ENCODE peak calls at places on chromosomes 3 and 15, in ten cellular contexts. One of them, this sample, is unnamed.

GRCh38 chr3:143737065-143737464 is 111.2 kb downstream of the SLC9A9 start:
- DNase-seq in cardiac fibroblast: no peak
- DNase-seq in hepatocyte: no peak
- DNase-seq in CD8-positive, alpha-beta T cell: no peak
- DNase-seq in GM13977: no peak
- DNase-seq in epithelial cell of proximal tubule: peak
- DNase-seq in neural crest cell: no peak
- DNase-seq in mesothelial cell of epicardium: no peak
- DNase-seq in A549: no peak
- DNase-seq in omental fat pad: no peak
- DNase-seq in this sample: no peak

GRCh38 chr15:91214675-91215590 is 114.9 kb downstream of the SV2B start:
- DNase-seq in cardiac fibroblast: no peak
- DNase-seq in hepatocyte: no peak
- DNase-seq in CD8-positive, alpha-beta T cell: no peak
- DNase-seq in GM13977: no peak
- DNase-seq in epithelial cell of proximal tubule: no peak
- DNase-seq in neural crest cell: no peak
- DNase-seq in mesothelial cell of epicardium: no peak
- DNase-seq in A549: no peak
- DNase-seq in omental fat pad: no peak
- DNase-seq in this sample: no peak

GRCh38 chr3:159884661-159885402 is 103.8 kb upstream of the IL12A start:
- DNase-seq in cardiac fibroblast: peak
- DNase-seq in hepatocyte: peak
- DNase-seq in CD8-positive, alpha-beta T cell: no peak
- DNase-seq in GM13977: peak
- DNase-seq in epithelial cell of proximal tubule: no peak
- DNase-seq in neural crest cell: no peak
- DNase-seq in mesothelial cell of epicardium: no peak
- DNase-seq in A549: peak
- DNase-seq in omental fat pad: no peak
- DNase-seq in this sample: no peak

GRCh38 chr3:142973217-142974009 is 9.9 kb upstream of the PAQR9 start:
- DNase-seq in cardiac fibroblast: no peak
- DNase-seq in hepatocyte: no peak
- DNase-seq in CD8-positive, alpha-beta T cell: no peak
- DNase-seq in GM13977: no peak
- DNase-seq in epithelial cell of proximal tubule: no peak
- DNase-seq in neural crest cell: no peak
- DNase-seq in mesothelial cell of epicardium: no peak
- DNase-seq in A549: no peak
- DNase-seq in omental fat pad: no peak
- DNase-seq in this sample: no peak

GRCh38 chr15:79863886-79864285 is 32.9 kb downstream of the MTHFS start:
- DNase-seq in cardiac fibroblast: no peak
- DNase-seq in hepatocyte: no peak
- DNase-seq in CD8-positive, alpha-beta T cell: no peak
- DNase-seq in GM13977: no peak
- DNase-seq in epithelial cell of proximal tubule: no peak
- DNase-seq in neural crest cell: no peak
- DNase-seq in mesothelial cell of epicardium: no peak
- DNase-seq in A549: no peak
- DNase-seq in omental fat pad: no peak
- DNase-seq in this sample: no peak

GRCh38 chr3:110814170-110815007 is 257.2 kb upstream of the NECTIN3 start:
- DNase-seq in cardiac fibroblast: peak
- DNase-seq in hepatocyte: peak
- DNase-seq in CD8-positive, alpha-beta T cell: no peak
- DNase-seq in GM13977: peak
- DNase-seq in epithelial cell of proximal tubule: peak
- DNase-seq in neural crest cell: peak
- DNase-seq in mesothelial cell of epicardium: no peak
- DNase-seq in A549: peak
- DNase-seq in omental fat pad: no peak
- DNase-seq in this sample: no peak

GRCh38 chr15:65598468-65598867 is 12.5 kb downstream of the INTS14 start:
- DNase-seq in cardiac fibroblast: no peak
- DNase-seq in hepatocyte: no peak
- DNase-seq in CD8-positive, alpha-beta T cell: no peak
- DNase-seq in GM13977: no peak
- DNase-seq in epithelial cell of proximal tubule: no peak
- DNase-seq in neural crest cell: no peak
- DNase-seq in mesothelial cell of epicardium: no peak
- DNase-seq in A549: no peak
- DNase-seq in omental fat pad: no peak
- DNase-seq in this sample: no peak

GRCh38 chr3:45306406-45307008 is 80.4 kb upstream of the TMEM158 start:
- DNase-seq in cardiac fibroblast: no peak
- DNase-seq in hepatocyte: no peak
- DNase-seq in CD8-positive, alpha-beta T cell: no peak
- DNase-seq in GM13977: no peak
- DNase-seq in epithelial cell of proximal tubule: no peak
- DNase-seq in neural crest cell: no peak
- DNase-seq in mesothelial cell of epicardium: no peak
- DNase-seq in A549: no peak
- DNase-seq in omental fat pad: no peak
- DNase-seq in this sample: no peak

GRCh38 chr15:51132384-51133139 is 37.9 kb upstream of the TNFAIP8L3 start:
- DNase-seq in cardiac fibroblast: peak
- DNase-seq in hepatocyte: peak
- DNase-seq in CD8-positive, alpha-beta T cell: no peak
- DNase-seq in GM13977: peak
- DNase-seq in epithelial cell of proximal tubule: peak
- DNase-seq in neural crest cell: peak
- DNase-seq in mesothelial cell of epicardium: no peak
- DNase-seq in A549: peak
- DNase-seq in omental fat pad: no peak
- DNase-seq in this sample: no peak

GRCh38 chr15:90681480-90681879 is 35.7 kb upstream of the BLM start:
- DNase-seq in cardiac fibroblast: peak
- DNase-seq in hepatocyte: no peak
- DNase-seq in CD8-positive, alpha-beta T cell: no peak
- DNase-seq in GM13977: no peak
- DNase-seq in epithelial cell of proximal tubule: no peak
- DNase-seq in neural crest cell: no peak
- DNase-seq in mesothelial cell of epicardium: no peak
- DNase-seq in A549: no peak
- DNase-seq in omental fat pad: no peak
- DNase-seq in this sample: no peak

GRCh38 chr15:88635343-88635742 is 3.5 kb upstream of the ISG20 start:
- DNase-seq in cardiac fibroblast: no peak
- DNase-seq in hepatocyte: no peak
- DNase-seq in CD8-positive, alpha-beta T cell: peak
- DNase-seq in GM13977: peak
- DNase-seq in epithelial cell of proximal tubule: no peak
- DNase-seq in neural crest cell: no peak
- DNase-seq in mesothelial cell of epicardium: no peak
- DNase-seq in A549: no peak
- DNase-seq in omental fat pad: no peak
- DNase-seq in this sample: no peak

GRCh38 chr3:42746455-42747450 is 26.3 kb downstream of the CCDC13 start:
- DNase-seq in cardiac fibroblast: peak
- DNase-seq in hepatocyte: peak
- DNase-seq in CD8-positive, alpha-beta T cell: no peak
- DNase-seq in GM13977: no peak
- DNase-seq in epithelial cell of proximal tubule: no peak
- DNase-seq in neural crest cell: no peak
- DNase-seq in mesothelial cell of epicardium: peak
- DNase-seq in A549: no peak
- DNase-seq in omental fat pad: no peak
- DNase-seq in this sample: no peak

GRCh38 chr3:108669211-108669610 is 79.7 kb downstream of the DZIP3 start:
- DNase-seq in cardiac fibroblast: no peak
- DNase-seq in hepatocyte: no peak
- DNase-seq in CD8-positive, alpha-beta T cell: no peak
- DNase-seq in GM13977: no peak
- DNase-seq in epithelial cell of proximal tubule: no peak
- DNase-seq in neural crest cell: no peak
- DNase-seq in mesothelial cell of epicardium: no peak
- DNase-seq in A549: no peak
- DNase-seq in omental fat pad: no peak
- DNase-seq in this sample: no peak

GRCh38 chr3:10933021-10933420 is 59.5 kb upstream of the SLC6A1 start:
- DNase-seq in cardiac fibroblast: no peak
- DNase-seq in hepatocyte: no peak
- DNase-seq in CD8-positive, alpha-beta T cell: no peak
- DNase-seq in GM13977: no peak
- DNase-seq in epithelial cell of proximal tubule: no peak
- DNase-seq in neural crest cell: no peak
- DNase-seq in mesothelial cell of epicardium: no peak
- DNase-seq in A549: no peak
- DNase-seq in omental fat pad: no peak
- DNase-seq in this sample: no peak

GRCh38 chr15:100265641-100266035 is 76.1 kb downstream of the ADAMTS17 start:
- DNase-seq in cardiac fibroblast: no peak
- DNase-seq in hepatocyte: no peak
- DNase-seq in CD8-positive, alpha-beta T cell: no peak
- DNase-seq in GM13977: no peak
- DNase-seq in epithelial cell of proximal tubule: no peak
- DNase-seq in neural crest cell: no peak
- DNase-seq in mesothelial cell of epicardium: no peak
- DNase-seq in A549: no peak
- DNase-seq in omental fat pad: no peak
- DNase-seq in this sample: no peak

GRCh38 chr3:185693985-185694675 is 108.0 kb downstream of the SENP2 start:
- DNase-seq in cardiac fibroblast: peak
- DNase-seq in hepatocyte: no peak
- DNase-seq in CD8-positive, alpha-beta T cell: no peak
- DNase-seq in GM13977: no peak
- DNase-seq in epithelial cell of proximal tubule: no peak
- DNase-seq in neural crest cell: no peak
- DNase-seq in mesothelial cell of epicardium: no peak
- DNase-seq in A549: no peak
- DNase-seq in omental fat pad: no peak
- DNase-seq in this sample: no peak

GRCh38 chr3:187978433-187979011 is 175.4 kb upstream of the LPP start:
- DNase-seq in cardiac fibroblast: no peak
- DNase-seq in hepatocyte: no peak
- DNase-seq in CD8-positive, alpha-beta T cell: no peak
- DNase-seq in GM13977: no peak
- DNase-seq in epithelial cell of proximal tubule: no peak
- DNase-seq in neural crest cell: no peak
- DNase-seq in mesothelial cell of epicardium: no peak
- DNase-seq in A549: no peak
- DNase-seq in omental fat pad: no peak
- DNase-seq in this sample: no peak

GRCh38 chr3:62718515-62719320 is 156.5 kb downstream of the CADPS start:
- DNase-seq in cardiac fibroblast: no peak
- DNase-seq in hepatocyte: no peak
- DNase-seq in CD8-positive, alpha-beta T cell: no peak
- DNase-seq in GM13977: no peak
- DNase-seq in epithelial cell of proximal tubule: no peak
- DNase-seq in neural crest cell: no peak
- DNase-seq in mesothelial cell of epicardium: no peak
- DNase-seq in A549: no peak
- DNase-seq in omental fat pad: no peak
- DNase-seq in this sample: no peak

DNA sequence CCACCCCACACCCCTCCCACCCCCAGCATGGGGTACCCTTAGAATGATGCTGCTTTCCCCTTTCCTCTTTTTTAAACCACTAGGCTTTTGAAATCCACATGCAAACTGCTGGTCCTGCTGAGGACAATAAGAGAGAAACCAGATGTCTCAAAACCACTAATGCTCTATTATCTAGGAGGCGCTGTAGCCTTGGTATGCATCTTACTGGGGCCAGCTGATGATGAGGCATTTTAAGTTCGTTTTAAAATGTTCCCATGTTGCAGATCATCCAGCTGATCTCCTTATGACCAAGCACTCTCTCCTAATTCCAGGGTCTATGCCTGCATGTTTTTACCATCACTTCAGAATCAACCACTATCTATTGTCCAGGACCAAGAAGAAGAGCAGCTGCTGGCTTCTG is 1.3 kb downstream of the NME9 start:
- DNase-seq in cardiac fibroblast: peak
- DNase-seq in hepatocyte: peak
- DNase-seq in CD8-positive, alpha-beta T cell: no peak
- DNase-seq in GM13977: no peak
- DNase-seq in epithelial cell of proximal tubule: no peak
- DNase-seq in neural crest cell: no peak
- DNase-seq in mesothelial cell of epicardium: no peak
- DNase-seq in A549: peak
- DNase-seq in omental fat pad: no peak
- DNase-seq in this sample: no peak
- TF ChIP-seq CTCF in cardiac fibroblast: peak
- TF ChIP-seq CTCF in hepatocyte: peak
- TF ChIP-seq CTCF in CD8-positive, alpha-beta T cell: no peak
- TF ChIP-seq CTCF in GM13977: no peak
- TF ChIP-seq CTCF in epithelial cell of proximal tubule: peak
- TF ChIP-seq CTCF in neural crest cell: no peak
- TF ChIP-seq CTCF in mesothelial cell of epicardium: no peak
- TF ChIP-seq CTCF in A549: peak
- TF ChIP-seq CTCF in omental fat pad: no peak
- TF ChIP-seq CTCF in this sample: peak

DNA sequence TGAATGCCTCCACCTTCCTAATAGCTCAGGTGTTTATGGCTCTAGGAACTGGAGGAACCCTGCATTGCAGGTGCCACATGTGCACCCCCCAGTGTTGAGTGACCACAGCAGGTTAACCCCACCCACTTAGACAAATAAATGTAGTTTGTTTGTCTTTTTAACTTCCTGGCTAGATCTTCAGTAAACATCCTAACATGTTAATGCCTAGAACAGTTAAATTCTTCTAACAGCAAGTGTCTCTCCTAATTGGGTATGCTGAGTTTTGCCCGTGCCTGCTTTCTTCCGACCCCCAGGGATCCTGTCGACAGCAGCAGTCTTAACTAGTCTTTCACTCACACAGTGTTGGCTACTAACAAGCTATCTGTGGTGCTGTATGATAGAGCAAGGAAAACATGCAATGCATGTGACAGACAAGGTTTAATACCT is 35.5 kb downstream of the SRP14 start:
- DNase-seq in cardiac fibroblast: no peak
- DNase-seq in hepatocyte: no peak
- DNase-seq in CD8-positive, alpha-beta T cell: no peak
- DNase-seq in GM13977: no peak
- DNase-seq in epithelial cell of proximal tubule: no peak
- DNase-seq in neural crest cell: no peak
- DNase-seq in mesothelial cell of epicardium: no peak
- DNase-seq in A549: no peak
- DNase-seq in omental fat pad: no peak
- DNase-seq in this sample: no peak
- TF ChIP-seq CTCF in cardiac fibroblast: no peak
- TF ChIP-seq CTCF in hepatocyte: no peak
- TF ChIP-seq CTCF in CD8-positive, alpha-beta T cell: no peak
- TF ChIP-seq CTCF in GM13977: no peak
- TF ChIP-seq CTCF in epithelial cell of proximal tubule: no peak
- TF ChIP-seq CTCF in neural crest cell: no peak
- TF ChIP-seq CTCF in mesothelial cell of epicardium: no peak
- TF ChIP-seq CTCF in A549: no peak
- TF ChIP-seq CTCF in omental fat pad: no peak
- TF ChIP-seq CTCF in this sample: no peak

GRCh38 chr3:50551293-50552057 is 16.1 kb downstream of the C3orf18 start:
- DNase-seq in cardiac fibroblast: peak
- DNase-seq in hepatocyte: peak
- DNase-seq in CD8-positive, alpha-beta T cell: no peak
- DNase-seq in GM13977: no peak
- DNase-seq in epithelial cell of proximal tubule: no peak
- DNase-seq in neural crest cell: no peak
- DNase-seq in mesothelial cell of epicardium: no peak
- DNase-seq in A549: no peak
- DNase-seq in omental fat pad: no peak
- DNase-seq in this sample: no peak
- TF ChIP-seq CTCF in cardiac fibroblast: no peak
- TF ChIP-seq CTCF in hepatocyte: no peak
- TF ChIP-seq CTCF in CD8-positive, alpha-beta T cell: no peak
- TF ChIP-seq CTCF in GM13977: no peak
- TF ChIP-seq CTCF in epithelial cell of proximal tubule: peak
- TF ChIP-seq CTCF in neural crest cell: no peak
- TF ChIP-seq CTCF in mesothelial cell of epicardium: no peak
- TF ChIP-seq CTCF in A549: no peak
- TF ChIP-seq CTCF in omental fat pad: no peak
- TF ChIP-seq CTCF in this sample: peak

GRCh38 chr15:29623240-29623639 is 199.0 kb downstream of the TJP1 start:
- DNase-seq in cardiac fibroblast: no peak
- DNase-seq in hepatocyte: no peak
- DNase-seq in CD8-positive, alpha-beta T cell: no peak
- DNase-seq in GM13977: no peak
- DNase-seq in epithelial cell of proximal tubule: no peak
- DNase-seq in neural crest cell: no peak
- DNase-seq in mesothelial cell of epicardium: no peak
- DNase-seq in A549: no peak
- DNase-seq in omental fat pad: no peak
- DNase-seq in this sample: no peak
- TF ChIP-seq CTCF in cardiac fibroblast: no peak
- TF ChIP-seq CTCF in hepatocyte: no peak
- TF ChIP-seq CTCF in CD8-positive, alpha-beta T cell: no peak
- TF ChIP-seq CTCF in GM13977: no peak
- TF ChIP-seq CTCF in epithelial cell of proximal tubule: peak
- TF ChIP-seq CTCF in neural crest cell: no peak
- TF ChIP-seq CTCF in mesothelial cell of epicardium: no peak
- TF ChIP-seq CTCF in A549: no peak
- TF ChIP-seq CTCF in omental fat pad: no peak
- TF ChIP-seq CTCF in this sample: no peak